ENCODE peak calls at places on chromosomes 13 and 19, in six cellular contexts. Z is IMR-90, R is pancreas, U is WTC11, B is fibroblast of lung, I is upper lobe of right lung. O is an unnamed sample.

GRCh38 chr13:95607363-95607762 is 37.1 kb downstream of the DZIP1 start:
- DNase-seq in I (no peak), U (no peak), B (peak; percentile 80), Z (peak; percentile 64), R (no peak), O (no peak)

GRCh38 chr13:84405286-84405685 is 523.0 kb upstream of the SLITRK1 start:
- DNase-seq in Z (peak; percentile 64), U (no peak), I (no peak), R (no peak), B (peak; percentile 70), O (no peak)

GRCh38 chr19:5824791-5825577 is 14.5 kb downstream of the FUT6 start:
- DNase-seq in U (no peak), R (no peak), B (no peak), I (no peak), Z (no peak), O (no peak)

GRCh38 chr13:108785844-108786243 is 156.4 kb downstream of the MYO16 start:
- DNase-seq in I (no peak), Z (no peak), B (no peak), R (no peak), U (no peak), O (no peak)

GRCh38 chr19:19464339-19465098 is 50.8 kb downstream of the TSSK6 start:
- DNase-seq in B (peak; percentile 73), R (peak; percentile 59), Z (peak; percentile 73), I (no peak), U (peak; percentile 57), O (no peak)

GRCh38 chr13:34430294-34430693 is 511.8 kb upstream of the NBEA start:
- DNase-seq in R (no peak), I (no peak), B (peak; percentile 83), U (no peak), Z (peak; percentile 3), O (no peak)

GRCh38 chr13:113835461-113836274 is 28.2 kb downstream of the GAS6 start:
- DNase-seq in I (no peak), B (peak; percentile 74), Z (peak; percentile 79), U (no peak), R (peak; percentile 35), O (peak; percentile 54)

GRCh38 chr13:98324105-98324504 is 147.0 kb upstream of the RNF113B start:
- DNase-seq in B (peak; percentile 43), U (no peak), R (no peak), I (no peak), Z (no peak), O (no peak)

GRCh38 chr19:6610934-6611370 is 20.0 kb upstream of the CD70 start:
- DNase-seq in B (peak; percentile 99), Z (peak; percentile 49), R (no peak), U (no peak), I (no peak), O (peak; percentile 90)

GRCh38 chr13:44320611-44321010 is 53.0 kb upstream of the SERP2 start:
- DNase-seq in Z (no peak), U (no peak), I (no peak), B (no peak), R (no peak), O (no peak)

GRCh38 chr19:45640849-45641273 is 1.7 kb upstream of the EML2 start:
- DNase-seq in Z (no peak), B (no peak), R (peak; percentile 72), I (peak; percentile 72), U (peak; percentile 91), O (no peak)

GRCh38 chr19:14023404-14024235 is 4.3 kb upstream of the RLN3 start:
- DNase-seq in Z (peak; percentile 44), U (peak; percentile 77), B (peak; percentile 54), I (peak; percentile 72), R (peak; percentile 58), O (no peak)
- TF ChIP-seq CTCF in Z (peak; percentile 46), U (no peak), B (peak; percentile 35), I (peak; percentile 59), R (peak; percentile 31), O (peak; percentile 40)

GRCh38 chr13:110811751-110812110 is 98.2 kb downstream of the ING1 start:
- DNase-seq in B (no peak), Z (no peak), R (no peak), I (no peak), U (no peak), O (no peak)
- TF ChIP-seq CTCF in B (no peak), Z (no peak), R (no peak), I (no peak), U (no peak), O (no peak)

DNA sequence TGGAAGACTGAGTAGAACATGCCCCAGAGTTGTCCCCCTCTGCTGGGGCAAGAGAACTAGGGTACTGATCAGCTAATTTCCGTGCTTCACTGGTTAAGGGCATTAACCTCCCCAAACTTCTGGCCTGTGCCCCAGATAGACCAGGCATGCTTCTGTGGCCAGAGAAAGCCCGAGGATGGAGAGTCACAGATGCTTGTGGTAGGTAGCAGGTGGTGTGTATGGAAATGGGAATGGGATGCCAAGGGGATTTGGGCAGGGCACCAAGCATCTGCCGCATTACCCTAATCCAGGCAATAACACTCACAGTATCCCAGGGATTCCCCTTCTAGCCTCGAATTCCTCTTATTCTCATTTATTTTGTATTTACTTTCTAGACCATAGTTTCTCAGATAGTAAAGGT is 124.7 kb upstream of the KLF12 start:
- DNase-seq in R (no peak), B (no peak), I (no peak), Z (no peak), U (no peak), O (no peak)
- TF ChIP-seq CTCF in R (no peak), B (no peak), I (no peak), Z (no peak), U (no peak), O (no peak)

GRCh38 chr13:23707674-23708073 is 137.5 kb downstream of the TNFRSF19 start:
- DNase-seq in I (no peak), R (no peak), Z (peak; percentile 49), B (no peak), U (no peak), O (no peak)
- TF ChIP-seq CTCF in I (peak; percentile 33), R (no peak), Z (peak; percentile 52), B (peak; percentile 38), U (no peak), O (peak; percentile 27)

GRCh38 chr19:29785955-29786589 is 25.7 kb upstream of the CCNE1 start:
- DNase-seq in Z (no peak), R (no peak), U (peak; percentile 65), B (no peak), I (no peak), O (no peak)
- TF ChIP-seq CTCF in Z (peak; percentile 11), R (no peak), U (no peak), B (no peak), I (no peak), O (no peak)

GRCh38 chr19:12782424-12783225 is 7.3 kb upstream of the HOOK2 start:
- DNase-seq in R (peak; percentile 86), U (peak; percentile 63), Z (peak; percentile 85), B (peak; percentile 83), I (peak; percentile 96), O (peak; percentile 70)
- TF ChIP-seq CTCF in R (no peak), U (no peak), Z (peak; percentile 12), B (no peak), I (peak; percentile 20), O (no peak)

GRCh38 chr13:66354880-66355279 is 875.3 kb downstream of the PCDH9 start:
- DNase-seq in Z (no peak), U (no peak), I (no peak), R (no peak), B (no peak), O (no peak)

GRCh38 chr13:66348745-66349720 is 881.1 kb downstream of the PCDH9 start:
- DNase-seq in B (no peak), R (no peak), I (no peak), Z (no peak), U (no peak), O (no peak)

GRCh38 chr13:66358564-66358963 is 871.6 kb downstream of the PCDH9 start:
- DNase-seq in U (no peak), B (no peak), Z (no peak), I (no peak), R (no peak), O (no peak)

GRCh38 chr13:66349945-66350344 is 880.2 kb downstream of the PCDH9 start:
- DNase-seq in Z (no peak), B (no peak), R (no peak), U (no peak), I (no peak), O (no peak)

GRCh38 chr13:66353664-66354063 is 876.5 kb downstream of the PCDH9 start:
- DNase-seq in R (no peak), Z (no peak), U (no peak), B (peak; percentile 28), I (no peak), O (no peak)
- TF ChIP-seq CTCF in R (no peak), Z (no peak), U (no peak), B (no peak), I (no peak), O (no peak)

GRCh38 chr13:27997904-27998522 is 9.5 kb upstream of the URAD start:
- DNase-seq in U (peak; percentile 76), R (peak; percentile 49), I (peak; percentile 40), Z (peak; percentile 28), B (peak; percentile 15), O (no peak)
- TF ChIP-seq CTCF in U (peak; percentile 22), R (no peak), I (peak; percentile 22), Z (peak; percentile 52), B (peak; percentile 45), O (peak; percentile 36)

DNA sequence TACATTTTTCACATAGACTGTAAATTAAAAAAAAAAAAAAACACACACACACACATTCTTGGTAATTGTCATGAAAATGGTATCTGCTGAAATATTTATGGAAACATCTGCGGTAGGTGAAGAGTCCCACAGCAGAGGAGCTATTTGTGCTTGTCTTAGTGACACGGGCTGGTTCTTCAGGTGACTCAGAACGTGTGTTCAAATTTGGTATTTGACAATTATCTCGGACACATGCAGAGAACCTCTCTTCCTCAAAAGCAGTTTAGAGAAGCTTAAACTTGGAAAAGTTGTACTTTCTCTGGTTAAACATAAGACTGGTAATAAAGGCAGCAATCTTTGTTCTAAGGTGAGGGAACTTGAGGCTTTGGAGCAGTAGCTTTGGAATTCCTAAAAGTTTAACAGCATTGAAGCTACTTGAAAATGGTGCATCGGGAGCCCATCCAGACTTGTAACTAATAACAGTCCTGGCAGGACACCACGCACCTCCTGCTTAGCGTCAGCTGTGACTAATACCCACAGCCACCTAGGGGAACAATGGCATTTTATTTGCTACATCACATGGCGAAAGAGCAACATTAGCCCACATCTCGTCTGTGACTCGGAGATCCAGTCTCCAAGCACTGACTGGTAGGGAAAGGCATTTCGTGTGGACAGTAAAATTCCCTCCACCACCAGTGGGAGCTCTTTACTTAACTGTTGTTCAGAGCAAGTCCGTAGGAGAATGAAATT is 1505.1 kb upstream of the SLC10A2 start:
- DNase-seq in R (peak; percentile 30), U (peak; percentile 64), B (peak; percentile 96), Z (peak; percentile 82), I (no peak), O (no peak)
- TF ChIP-seq CTCF in R (peak; percentile 45), U (no peak), B (peak; percentile 96), Z (peak; percentile 73), I (peak; percentile 53), O (no peak)